ENCODE peak calls at places on chromosomes 6 and 20, in seven cellular contexts. One of them, this sample, is unnamed. For H3K4me1, the result is how much of the 10 kb centered on the place peaks cover.

GRCh38 chr20:33914871-33915270 is 78.8 kb upstream of the RALY start:
- DNase-seq in psoas muscle: no peak
- DNase-seq in ascending aorta: no peak
- DNase-seq in tibial nerve: no peak
- DNase-seq in heart right ventricle: no peak
- DNase-seq in Peyer's patch: no peak
- DNase-seq in transverse colon: no peak
- DNase-seq in this sample: peak

GRCh38 chr20:57040924-57041323 is 225.5 kb downstream of the BMP7 start:
- DNase-seq in transverse colon: peak
- DNase-seq in tibial nerve: no peak
- DNase-seq in heart right ventricle: no peak
- DNase-seq in Peyer's patch: peak
- DNase-seq in ascending aorta: no peak
- DNase-seq in psoas muscle: no peak
- DNase-seq in this sample: no peak

GRCh38 chr6:104642871-104643270 is 216.8 kb downstream of the HACE1 start:
- DNase-seq in transverse colon: no peak
- DNase-seq in ascending aorta: no peak
- DNase-seq in psoas muscle: no peak
- DNase-seq in heart right ventricle: no peak
- DNase-seq in tibial nerve: no peak
- DNase-seq in Peyer's patch: no peak
- DNase-seq in this sample: no peak

GRCh38 chr6:44247338-44248302 is 719 bp downstream of the HSP90AB1 start:
- DNase-seq in tibial nerve: peak
- DNase-seq in ascending aorta: peak
- DNase-seq in heart right ventricle: peak
- DNase-seq in transverse colon: peak
- DNase-seq in psoas muscle: peak
- DNase-seq in Peyer's patch: peak
- DNase-seq in this sample: peak

GRCh38 chr6:48016027-48016755 is 94.8 kb downstream of the PTCHD4 start:
- DNase-seq in Peyer's patch: no peak
- DNase-seq in heart right ventricle: no peak
- DNase-seq in tibial nerve: no peak
- DNase-seq in psoas muscle: no peak
- DNase-seq in ascending aorta: no peak
- DNase-seq in transverse colon: no peak
- DNase-seq in this sample: peak

GRCh38 chr6:126123226-126123625 is 136.9 kb downstream of the TRMT11 start:
- DNase-seq in Peyer's patch: no peak
- DNase-seq in heart right ventricle: no peak
- DNase-seq in ascending aorta: no peak
- DNase-seq in transverse colon: no peak
- DNase-seq in psoas muscle: no peak
- DNase-seq in tibial nerve: no peak
- DNase-seq in this sample: no peak

GRCh38 chr6:146369866-146370265 is 173.8 kb upstream of the RAB32 start:
- DNase-seq in tibial nerve: no peak
- DNase-seq in Peyer's patch: no peak
- DNase-seq in transverse colon: no peak
- DNase-seq in ascending aorta: no peak
- DNase-seq in heart right ventricle: no peak
- DNase-seq in psoas muscle: no peak
- DNase-seq in this sample: no peak

GRCh38 chr6:170212051-170212756 is 78.7 kb downstream of the DLL1 start:
- DNase-seq in ascending aorta: no peak
- DNase-seq in psoas muscle: no peak
- DNase-seq in Peyer's patch: peak
- DNase-seq in tibial nerve: peak
- DNase-seq in heart right ventricle: no peak
- DNase-seq in transverse colon: no peak
- DNase-seq in this sample: no peak

GRCh38 chr6:128532110-128532509 is 11.7 kb upstream of the PTPRK start:
- DNase-seq in ascending aorta: no peak
- DNase-seq in Peyer's patch: no peak
- DNase-seq in transverse colon: no peak
- DNase-seq in heart right ventricle: no peak
- DNase-seq in psoas muscle: no peak
- DNase-seq in tibial nerve: no peak
- DNase-seq in this sample: no peak

GRCh38 chr6:100203391-100203790 is 209.4 kb upstream of the MCHR2 start:
- DNase-seq in transverse colon: no peak
- DNase-seq in tibial nerve: no peak
- DNase-seq in heart right ventricle: no peak
- DNase-seq in Peyer's patch: no peak
- DNase-seq in ascending aorta: no peak
- DNase-seq in psoas muscle: no peak
- DNase-seq in this sample: peak

DNA sequence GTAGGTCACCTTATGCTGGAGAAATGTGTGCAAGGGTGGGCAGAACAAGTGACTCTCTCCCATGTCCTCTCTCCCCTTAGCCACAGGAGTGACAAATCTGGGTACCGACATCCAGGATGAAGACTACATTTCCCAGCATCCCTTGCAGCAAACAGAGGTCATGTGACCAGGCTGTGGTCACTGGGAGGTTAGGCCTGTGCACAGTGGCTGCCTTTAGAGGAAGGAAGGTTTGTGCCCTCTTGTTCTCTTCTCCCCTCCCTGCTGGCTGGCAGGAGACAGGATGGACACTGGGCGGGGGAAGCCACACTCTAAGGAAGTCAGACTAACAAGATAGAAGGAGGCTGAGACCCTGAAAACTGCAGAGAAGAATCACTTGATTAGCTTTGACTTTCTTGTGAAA is 360.2 kb downstream of the PREX1 start:
- DNase-seq in heart right ventricle: no peak
- DNase-seq in Peyer's patch: no peak
- DNase-seq in tibial nerve: no peak
- DNase-seq in ascending aorta: no peak
- DNase-seq in transverse colon: no peak
- DNase-seq in psoas muscle: no peak
- DNase-seq in this sample: no peak
- H3K4me1 ChIP-seq in heart right ventricle: under half
- H3K4me1 ChIP-seq in Peyer's patch: under half
- H3K4me1 ChIP-seq in tibial nerve: under half
- H3K4me1 ChIP-seq in ascending aorta: under half
- H3K4me1 ChIP-seq in transverse colon: under half
- H3K4me1 ChIP-seq in psoas muscle: under half
- H3K4me1 ChIP-seq in this sample: under half

DNA sequence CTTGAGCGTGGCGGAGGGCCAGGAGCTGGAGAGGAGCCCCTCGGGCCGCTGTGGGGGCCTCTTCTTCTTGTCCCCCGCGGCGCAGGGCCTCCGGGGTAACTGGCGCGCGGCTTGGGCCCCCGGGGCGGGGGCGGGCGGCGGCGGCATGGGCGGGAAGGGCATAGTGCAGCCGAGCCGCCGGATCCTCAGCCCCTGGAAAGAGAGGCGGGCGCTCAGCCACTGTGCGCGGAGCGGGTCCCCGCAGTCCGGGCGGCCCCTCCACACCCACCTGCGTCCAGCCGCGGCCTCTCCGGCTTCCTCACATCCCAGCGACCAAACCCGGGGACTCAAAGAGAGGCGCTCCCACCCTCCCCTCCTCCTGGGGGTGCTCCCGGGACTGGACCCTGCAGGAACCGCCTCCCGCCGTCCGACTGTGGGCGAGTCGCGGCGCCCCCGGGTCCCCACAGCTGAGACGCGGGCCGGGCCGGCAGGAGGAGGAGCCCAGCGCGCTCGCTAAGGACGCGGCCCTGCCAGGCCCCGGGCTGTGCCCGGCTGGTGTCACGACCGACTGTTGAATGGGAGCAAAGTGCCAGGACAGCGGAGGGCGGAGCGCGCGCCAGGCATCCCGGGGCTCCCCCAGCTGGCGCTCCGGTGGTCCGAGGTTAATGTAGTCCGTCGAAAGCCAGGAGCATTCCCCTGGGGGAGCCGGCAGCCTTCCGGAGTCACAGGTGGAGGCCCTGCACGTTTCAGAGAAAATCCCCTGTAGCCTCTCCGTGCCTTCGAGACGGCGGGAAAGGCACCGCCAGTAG is at the start of gene PRR18:
- DNase-seq in Peyer's patch: no peak
- DNase-seq in ascending aorta: no peak
- DNase-seq in psoas muscle: no peak
- DNase-seq in heart right ventricle: no peak
- DNase-seq in transverse colon: no peak
- DNase-seq in tibial nerve: no peak
- DNase-seq in this sample: no peak
- H3K27ac ChIP-seq in Peyer's patch: no peak
- H3K27ac ChIP-seq in ascending aorta: no peak
- H3K27ac ChIP-seq in psoas muscle: no peak
- H3K27ac ChIP-seq in heart right ventricle: no peak
- H3K27ac ChIP-seq in transverse colon: no peak
- H3K27ac ChIP-seq in tibial nerve: no peak
- H3K27ac ChIP-seq in this sample: no peak

GRCh38 chr20:36827541-36828279 is 48.2 kb upstream of the TLDC2 start:
- DNase-seq in ascending aorta: no peak
- DNase-seq in psoas muscle: no peak
- DNase-seq in Peyer's patch: no peak
- DNase-seq in tibial nerve: no peak
- DNase-seq in heart right ventricle: peak
- DNase-seq in transverse colon: no peak
- DNase-seq in this sample: no peak

GRCh38 chr20:36835025-36835424 is 40.9 kb upstream of the TLDC2 start:
- DNase-seq in tibial nerve: no peak
- DNase-seq in transverse colon: no peak
- DNase-seq in heart right ventricle: no peak
- DNase-seq in psoas muscle: no peak
- DNase-seq in Peyer's patch: no peak
- DNase-seq in ascending aorta: no peak
- DNase-seq in this sample: no peak

GRCh38 chr20:36832791-36833190 is 43.1 kb upstream of the TLDC2 start:
- DNase-seq in Peyer's patch: no peak
- DNase-seq in ascending aorta: no peak
- DNase-seq in heart right ventricle: no peak
- DNase-seq in transverse colon: no peak
- DNase-seq in tibial nerve: no peak
- DNase-seq in psoas muscle: no peak
- DNase-seq in this sample: no peak

GRCh38 chr20:36833275-36834020 is 42.5 kb upstream of the TLDC2 start:
- DNase-seq in Peyer's patch: peak
- DNase-seq in ascending aorta: no peak
- DNase-seq in tibial nerve: no peak
- DNase-seq in transverse colon: peak
- DNase-seq in psoas muscle: no peak
- DNase-seq in heart right ventricle: peak
- DNase-seq in this sample: no peak

GRCh38 chr20:36830791-36831691 is 44.9 kb upstream of the TLDC2 start:
- DNase-seq in tibial nerve: peak
- DNase-seq in psoas muscle: peak
- DNase-seq in ascending aorta: no peak
- DNase-seq in Peyer's patch: no peak
- DNase-seq in transverse colon: no peak
- DNase-seq in heart right ventricle: peak
- DNase-seq in this sample: no peak
- TF ChIP-seq CTCF in tibial nerve: peak
- TF ChIP-seq CTCF in psoas muscle: no peak
- TF ChIP-seq CTCF in ascending aorta: peak
- TF ChIP-seq CTCF in Peyer's patch: no peak
- TF ChIP-seq CTCF in transverse colon: peak
- TF ChIP-seq CTCF in heart right ventricle: peak
- TF ChIP-seq CTCF in this sample: peak

GRCh38 chr20:50734730-50735679 is 3.6 kb downstream of the PARD6B start:
- DNase-seq in transverse colon: no peak
- DNase-seq in ascending aorta: no peak
- DNase-seq in psoas muscle: no peak
- DNase-seq in tibial nerve: no peak
- DNase-seq in heart right ventricle: no peak
- DNase-seq in Peyer's patch: no peak
- DNase-seq in this sample: no peak
- H3K4me1 ChIP-seq in transverse colon: under half
- H3K4me1 ChIP-seq in ascending aorta: under half
- H3K4me1 ChIP-seq in psoas muscle: under half
- H3K4me1 ChIP-seq in tibial nerve: under half
- H3K4me1 ChIP-seq in heart right ventricle: under half
- H3K4me1 ChIP-seq in Peyer's patch: under half
- H3K4me1 ChIP-seq in this sample: under half

GRCh38 chr6:167565388-167565787 is 240.5 kb downstream of the TTLL2 start:
- DNase-seq in psoas muscle: no peak
- DNase-seq in heart right ventricle: no peak
- DNase-seq in transverse colon: no peak
- DNase-seq in Peyer's patch: peak
- DNase-seq in tibial nerve: no peak
- DNase-seq in ascending aorta: no peak
- DNase-seq in this sample: no peak
- H3K27ac ChIP-seq in psoas muscle: no peak
- H3K27ac ChIP-seq in heart right ventricle: no peak
- H3K27ac ChIP-seq in transverse colon: no peak
- H3K27ac ChIP-seq in Peyer's patch: no peak
- H3K27ac ChIP-seq in tibial nerve: no peak
- H3K27ac ChIP-seq in ascending aorta: no peak
- H3K27ac ChIP-seq in this sample: no peak